ENCODE peak calls at places on chromosomes 11 and 22, in six cellular contexts. R is testis, Y is upper lobe of right lung, W is ovary, V is left ventricle myocardium inferior, C is lower lobe of right lung. A is an unnamed sample. For H3K4me1, the result is how much of the 10 kb centered on the place peaks cover.

GRCh38 chr11:26992031-26992541 is 1.8 kb upstream of the FIBIN start:
- DNase-seq in R (no peak), Y (no peak), W (no peak), V (no peak), C (no peak), A (no peak)

GRCh38 chr11:6298605-6299004 is 21.7 kb downstream of the CAVIN3 start:
- DNase-seq in R (peak), Y (peak), W (no peak), V (peak), C (no peak), A (no peak)

GRCh38 chr11:111566324-111566723 is 25.8 kb downstream of the LAYN start:
- DNase-seq in R (no peak), Y (no peak), W (no peak), V (no peak), C (no peak), A (no peak)

GRCh38 chr11:78427615-78428272 is 10.1 kb upstream of the GAB2 start:
- DNase-seq in R (no peak), Y (no peak), W (no peak), V (no peak), C (no peak), A (no peak)

GRCh38 chr22:44292007-44292370 is 20.8 kb downstream of the SHISAL1 start:
- DNase-seq in R (no peak), Y (no peak), W (no peak), V (no peak), C (no peak), A (peak)

GRCh38 chr11:115672999-115673411 is 168.8 kb upstream of the CADM1 start:
- DNase-seq in R (peak), Y (no peak), W (peak), V (peak), C (no peak), A (no peak)

GRCh38 chr11:35357893-35358292 is 61.5 kb downstream of the SLC1A2 start:
- DNase-seq in R (no peak), Y (no peak), W (no peak), V (no peak), C (no peak), A (no peak)

GRCh38 chr11:19380375-19380774 is 139.6 kb upstream of the E2F8 start:
- DNase-seq in R (no peak), Y (no peak), W (no peak), V (no peak), C (no peak), A (no peak)

GRCh38 chr11:78109011-78109685 is 29.5 kb upstream of the NDUFC2 start:
- DNase-seq in R (no peak), Y (no peak), W (no peak), V (no peak), C (no peak), A (no peak)

GRCh38 chr11:22263613-22264012 is 70.7 kb downstream of the ANO5 start:
- DNase-seq in R (no peak), Y (no peak), W (no peak), V (no peak), C (no peak), A (no peak)

GRCh38 chr11:27120211-27120610 is 79.6 kb downstream of the BBOX1 start:
- DNase-seq in R (no peak), Y (no peak), W (no peak), V (no peak), C (no peak), A (no peak)

GRCh38 chr11:76604652-76605241 is 65.8 kb downstream of the LRRC32 start:
- DNase-seq in R (peak), Y (no peak), W (peak), V (peak), C (no peak), A (no peak)

GRCh38 chr22:40203568-40203967 is 25.8 kb downstream of the TNRC6B start:
- DNase-seq in R (no peak), Y (no peak), W (no peak), V (no peak), C (no peak), A (no peak)

GRCh38 chr22:46917702-46918101 is 155.3 kb downstream of the TBC1D22A start:
- DNase-seq in R (no peak), Y (no peak), W (no peak), V (no peak), C (no peak), A (no peak)

GRCh38 chr22:36741204-36741793 is 34.6 kb downstream of the IFT27 start:
- DNase-seq in R (peak), Y (peak), W (no peak), V (no peak), C (no peak), A (peak)

GRCh38 chr22:17928391-17928790 is 96.0 kb downstream of the MICAL3 start:
- DNase-seq in R (no peak), Y (no peak), W (no peak), V (no peak), C (no peak), A (no peak)

GRCh38 chr22:17926516-17926915 is 97.8 kb downstream of the MICAL3 start:
- DNase-seq in R (no peak), Y (no peak), W (no peak), V (no peak), C (no peak), A (no peak)

GRCh38 chr22:17929909-17930308 is 94.5 kb downstream of the MICAL3 start:
- DNase-seq in R (no peak), Y (no peak), W (no peak), V (no peak), C (no peak), A (no peak)

GRCh38 chr22:17924735-17925727 is 99.3 kb downstream of the MICAL3 start:
- DNase-seq in R (no peak), Y (no peak), W (no peak), V (no peak), C (no peak), A (no peak)

GRCh38 chr22:17927062-17927461 is 97.3 kb downstream of the MICAL3 start:
- DNase-seq in R (no peak), Y (no peak), W (no peak), V (no peak), C (no peak), A (no peak)
- H3K4me1 ChIP-seq in R (under half), Y (under half), W (under half), V (half or more), C (under half), A (under half)

GRCh38 chr22:32866953-32867352 is 65.4 kb downstream of the TIMP3 start:
- DNase-seq in R (no peak), Y (no peak), W (no peak), V (no peak), C (no peak), A (no peak)
- TF ChIP-seq CTCF in R (no peak), Y (no peak), W (no peak), V (no peak), C (no peak), A (no peak)

GRCh38 chr22:37744589-37744988 is 47.7 kb downstream of the TRIOBP start:
- DNase-seq in R (no peak), Y (no peak), W (no peak), V (no peak), C (no peak), A (no peak)

GRCh38 chr22:37747715-37748100 is 50.9 kb downstream of the TRIOBP start:
- DNase-seq in R (no peak), Y (no peak), W (no peak), V (no peak), C (no peak), A (no peak)

GRCh38 chr22:37745548-37746365 is 48.9 kb downstream of the TRIOBP start:
- DNase-seq in R (peak), Y (peak), W (peak), V (peak), C (peak), A (peak)

GRCh38 chr22:37747090-37747714 is 50.4 kb downstream of the TRIOBP start:
- DNase-seq in R (no peak), Y (no peak), W (peak), V (peak), C (no peak), A (peak)

DNA sequence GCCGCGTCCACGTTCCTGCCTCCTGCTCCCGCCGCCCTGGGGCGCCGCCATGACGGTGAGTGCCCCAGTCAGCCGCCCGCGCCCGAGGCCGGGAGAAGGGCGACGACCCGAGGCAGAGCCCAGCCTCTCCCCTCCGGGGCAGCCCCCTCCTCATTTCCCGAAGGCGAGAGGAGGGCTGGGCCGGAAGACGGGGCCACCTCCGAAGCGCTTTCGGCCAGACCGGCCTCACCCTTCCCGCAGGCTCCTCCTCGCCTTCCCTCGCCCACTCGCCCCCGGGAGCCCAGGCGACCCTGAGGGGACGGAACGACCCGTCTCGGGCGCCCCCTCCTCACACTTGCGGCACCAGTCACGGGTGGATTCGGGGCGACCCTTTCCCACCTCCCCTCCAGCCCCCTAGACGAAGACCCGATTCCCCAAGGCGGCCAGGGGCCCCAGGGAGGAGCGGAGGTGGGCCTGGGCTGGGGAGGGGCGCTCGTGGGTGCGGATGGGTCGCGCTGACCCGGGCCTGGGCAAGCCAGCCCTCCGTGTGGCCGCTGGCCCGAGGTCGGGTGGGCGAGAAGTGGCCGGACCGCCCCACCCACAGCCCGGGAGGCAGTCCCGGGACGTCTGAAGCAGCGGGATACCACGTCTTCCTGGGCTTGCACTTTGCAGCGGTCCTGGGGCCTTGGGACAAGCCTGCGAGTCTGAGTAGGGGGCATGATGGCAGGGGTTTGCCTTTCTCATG is 49.7 kb downstream of the TRIOBP start:
- DNase-seq in R (no peak), Y (peak), W (peak), V (peak), C (peak), A (peak)
- H3K4me1 ChIP-seq in R (under half), Y (half or more), W (under half), V (half or more), C (half or more), A (under half)

GRCh38 chr11:44521148-44521547 is 44.3 kb upstream of the CD82 start:
- DNase-seq in R (no peak), Y (no peak), W (no peak), V (no peak), C (no peak), A (no peak)
- TF ChIP-seq CTCF in R (no peak), Y (no peak), W (no peak), V (no peak), C (no peak), A (no peak)

GRCh38 chr22:21030032-21030431 is 2.3 kb downstream of the SLC7A4 start:
- DNase-seq in R (no peak), Y (no peak), W (no peak), V (no peak), C (no peak), A (no peak)

GRCh38 chr22:21030621-21031544 is 1.5 kb downstream of the SLC7A4 start:
- DNase-seq in R (no peak), Y (no peak), W (no peak), V (no peak), C (no peak), A (no peak)

GRCh38 chr22:21032843-21033688 is 705 bp upstream of the SLC7A4 start:
- DNase-seq in R (peak), Y (no peak), W (no peak), V (no peak), C (no peak), A (peak)

GRCh38 chr22:21032037-21032842 is at the start of gene SLC7A4:
- DNase-seq in R (peak), Y (no peak), W (no peak), V (no peak), C (no peak), A (no peak)

DNA sequence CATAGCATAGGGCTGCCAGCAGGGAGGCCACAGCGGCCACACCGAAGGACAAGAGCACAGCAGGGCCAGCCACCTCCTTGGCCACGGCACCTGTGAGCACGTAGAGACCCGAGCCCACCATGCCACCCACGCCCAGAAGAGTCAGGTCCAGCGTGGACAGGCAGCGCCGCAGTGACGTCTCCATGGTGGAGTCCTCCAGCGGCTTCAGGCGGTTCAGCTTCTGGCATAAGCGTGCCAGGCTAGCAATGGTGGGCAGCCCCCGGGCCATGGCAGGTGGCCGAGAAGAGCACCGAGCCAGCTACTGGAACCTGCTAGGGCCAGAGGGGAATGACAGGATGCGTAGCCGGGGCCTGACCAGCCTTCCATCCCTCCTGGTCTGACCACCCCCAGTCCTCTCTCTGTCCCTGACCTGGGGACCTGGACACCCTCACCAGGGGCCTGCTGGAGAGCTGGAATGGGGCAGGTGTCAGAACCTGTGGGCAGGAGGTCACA is 770 bp downstream of the SLC7A4 start:
- DNase-seq in R (no peak), Y (no peak), W (no peak), V (no peak), C (no peak), A (peak)
- H3K4me1 ChIP-seq in R (under half), Y (under half), W (under half), V (under half), C (under half), A (under half)

GRCh38 chr11:30128269-30128932 is 102.4 kb upstream of the FSHB start:
- DNase-seq in R (peak), Y (no peak), W (no peak), V (no peak), C (no peak), A (no peak)
- TF ChIP-seq CTCF in R (peak), Y (peak), W (no peak), V (peak), C (peak), A (no peak)

GRCh38 chr11:122308286-122308685 is 192.3 kb upstream of the BLID start:
- DNase-seq in R (no peak), Y (no peak), W (no peak), V (no peak), C (no peak), A (no peak)
- H3K4me1 ChIP-seq in R (under half), Y (under half), W (under half), V (under half), C (under half), A (under half)

A was measured in left lung.